ENCODE peak calls at places on chromosome 4, in eight cellular contexts. N is activated CD4-positive, CD25-positive, alpha-beta regulatory T cell; Z is stimulated activated CD4-positive, alpha-beta T cell treated with anti-CD3 and anti-CD28 coated beads, Interleukin-12 subunit alpha, Interleukin-12 subunit beta, amount 100 ng/mL, for 48 hours; L is HS-5; H is naive thymus-derived CD8-positive, alpha-beta T cell; Q is HT1080; V is kidney epithelial cell; M is fibroblast of mammary gland. T is an unnamed sample.

GRCh38 chr4:140621161-140621560 is 52.4 kb upstream of the UCP1 start:
- DNase-seq in Q (no peak), N (no peak), L (no peak), V (no peak), Z (no peak), M (no peak), H (no peak), T (no peak)

GRCh38 chr4:32689520-32689919 is 1969.4 kb downstream of the PCDH7 start:
- DNase-seq in H (no peak), M (peak; percentile 30), L (peak; percentile 33), N (no peak), V (peak; percentile 1), Z (no peak), Q (peak; percentile 61), T (no peak)

GRCh38 chr4:147846318-147847135 is 114.6 kb downstream of the ARHGAP10 start:
- DNase-seq in L (no peak), H (no peak), Q (no peak), M (no peak), V (no peak), Z (no peak), N (no peak), T (peak; percentile 33)

GRCh38 chr4:61619528-61619927 is 419.4 kb downstream of the ADGRL3 start:
- DNase-seq in M (no peak), N (no peak), V (no peak), L (no peak), Q (peak; percentile 10), Z (no peak), H (no peak), T (no peak)

GRCh38 chr4:29581469-29581868 is 1138.7 kb upstream of the PCDH7 start:
- DNase-seq in V (no peak), L (no peak), Q (peak; percentile 18), N (no peak), M (no peak), H (no peak), Z (no peak), T (no peak)

GRCh38 chr4:98557497-98557896 is 100.9 kb downstream of the TSPAN5 start:
- DNase-seq in N (no peak), L (peak; percentile 61), Q (peak; percentile 20), H (no peak), M (peak; percentile 82), Z (no peak), V (no peak), T (peak; percentile 79)

GRCh38 chr4:15250021-15250441 is 177.8 kb upstream of the C1QTNF7 start:
- DNase-seq in H (no peak), M (peak; percentile 59), V (no peak), N (no peak), L (no peak), Q (no peak), Z (no peak), T (peak; percentile 65)

GRCh38 chr4:52572936-52573485 is 86.1 kb downstream of the USP46 start:
- DNase-seq in Z (no peak), M (peak; percentile 62), N (no peak), V (no peak), Q (peak; percentile 51), H (no peak), L (peak; percentile 34), T (peak; percentile 67)

GRCh38 chr4:138097912-138098600 is 144.1 kb downstream of the SLC7A11 start:
- DNase-seq in N (no peak), L (no peak), Z (no peak), Q (no peak), M (no peak), H (no peak), V (no peak), T (no peak)

GRCh38 chr4:174648859-174649258 is 126.6 kb upstream of the HPGD start:
- DNase-seq in M (no peak), N (no peak), H (no peak), L (no peak), Q (no peak), Z (no peak), V (no peak), T (no peak)

GRCh38 chr4:158769175-158769831 is 477 bp downstream of the FNIP2 start:
- DNase-seq in Q (peak; percentile 41), H (peak; percentile 47), L (no peak), V (no peak), Z (no peak), M (peak; percentile 27), N (peak; percentile 9), T (no peak)

GRCh38 chr4:37562592-37562991 is 123.6 kb downstream of the RELL1 start:
- DNase-seq in N (no peak), H (no peak), V (no peak), M (peak; percentile 55), L (peak; percentile 49), Q (peak; percentile 80), Z (no peak), T (peak; percentile 78)

GRCh38 chr4:35175487-35175886 is 1068.8 kb downstream of the ARAP2 start:
- DNase-seq in V (no peak), M (no peak), Z (no peak), Q (no peak), L (no peak), H (no peak), N (no peak), T (no peak)

GRCh38 chr4:124044867-124045266 is 648.3 kb downstream of the SPRY1 start:
- DNase-seq in V (no peak), Q (peak; percentile 4), Z (no peak), H (no peak), L (no peak), N (no peak), M (no peak), T (no peak)

T was measured in cardiac fibroblast.